ENCODE peak calls at places on chromosome 1, in ten cellular contexts. E is astrocyte of the spinal cord, P is osteoblast, O is sigmoid colon, Y is SJSA1, W is K562, B is A549, D is neural progenitor cell, J is GM06990, T is IMR-90. M is an unnamed sample.

GRCh38 chr1:99818063-99818699 is 32.0 kb upstream of the AGL start:
- DNase-seq in E (no peak), P (peak), O (no peak), Y (no peak), W (no peak), B (no peak), D (no peak), J (no peak), T (no peak), M (no peak)

GRCh38 chr1:210726621-210727020 is 397.9 kb downstream of the HHAT start:
- DNase-seq in E (peak), P (no peak), O (no peak), Y (no peak), W (peak), B (no peak), D (peak), J (no peak), T (peak), M (peak)

GRCh38 chr1:203772836-203773235 is 7.9 kb downstream of the LAX1 start:
- DNase-seq in E (no peak), P (no peak), O (no peak), Y (no peak), W (no peak), B (no peak), D (no peak), J (no peak), T (no peak), M (no peak)

GRCh38 chr1:245085508-245086095 is 69.2 kb upstream of the KIF26B start:
- DNase-seq in E (peak), P (peak), O (no peak), Y (peak), W (no peak), B (no peak), D (no peak), J (no peak), T (peak), M (no peak)

GRCh38 chr1:111920221-111921024 is 69.0 kb downstream of the KCND3 start:
- DNase-seq in E (peak), P (no peak), O (peak), Y (no peak), W (no peak), B (no peak), D (no peak), J (no peak), T (peak), M (no peak)

GRCh38 chr1:233113009-233113712 is 162.8 kb downstream of the NTPCR start:
- DNase-seq in E (peak), P (peak), O (peak), Y (peak), W (peak), B (peak), D (peak), J (peak), T (peak), M (peak)

GRCh38 chr1:110184414-110184813 is 25.7 kb upstream of the KCNC4 start:
- DNase-seq in E (no peak), P (no peak), O (no peak), Y (no peak), W (no peak), B (no peak), D (no peak), J (no peak), T (no peak), M (no peak)

GRCh38 chr1:151011154-151011850 is 3.1 kb downstream of the PRUNE1 start:
- DNase-seq in E (no peak), P (no peak), O (no peak), Y (no peak), W (no peak), B (no peak), D (no peak), J (no peak), T (no peak), M (no peak)

GRCh38 chr1:14794136-14794768 is 195.8 kb downstream of the KAZN start:
- DNase-seq in E (no peak), P (no peak), O (no peak), Y (no peak), W (no peak), B (no peak), D (no peak), J (no peak), T (no peak), M (no peak)

GRCh38 chr1:241356187-241356518 is 852 bp downstream of the RGS7 start:
- DNase-seq in E (no peak), P (no peak), O (no peak), Y (no peak), W (no peak), B (no peak), D (peak), J (peak), T (no peak), M (no peak)

GRCh38 chr1:102919659-102920058 is 188.7 kb downstream of the COL11A1 start:
- DNase-seq in E (peak), P (peak), O (no peak), Y (no peak), W (no peak), B (no peak), D (no peak), J (no peak), T (peak), M (no peak)

GRCh38 chr1:213452504-213452903 is 401.5 kb downstream of the RPS6KC1 start:
- DNase-seq in E (no peak), P (no peak), O (no peak), Y (no peak), W (no peak), B (no peak), D (peak), J (no peak), T (no peak), M (no peak)

GRCh38 chr1:117696567-117696966 is 90.7 kb downstream of the TENT5C start:
- DNase-seq in E (no peak), P (no peak), O (no peak), Y (no peak), W (no peak), B (no peak), D (no peak), J (no peak), T (peak), M (no peak)

GRCh38 chr1:48966583-48966982 is 189.9 kb upstream of the BEND5 start:
- DNase-seq in E (no peak), P (no peak), O (no peak), Y (no peak), W (no peak), B (no peak), D (no peak), J (no peak), T (no peak), M (no peak)

GRCh38 chr1:19756480-19756879 is 43.2 kb downstream of the TMCO4 start:
- DNase-seq in E (no peak), P (no peak), O (no peak), Y (no peak), W (no peak), B (no peak), D (no peak), J (no peak), T (no peak), M (no peak)

GRCh38 chr1:207027221-207027777 is 5.3 kb downstream of the C1orf116 start:
- DNase-seq in E (peak), P (peak), O (no peak), Y (peak), W (no peak), B (peak), D (no peak), J (no peak), T (peak), M (no peak)

GRCh38 chr1:171110485-171111340 is 20.0 kb downstream of the FMO3 start:
- DNase-seq in E (no peak), P (no peak), O (no peak), Y (no peak), W (no peak), B (no peak), D (no peak), J (no peak), T (peak), M (no peak)

GRCh38 chr1:231062500-231063270 is 22.6 kb upstream of the FAM89A start:
- DNase-seq in E (peak), P (no peak), O (no peak), Y (no peak), W (no peak), B (no peak), D (no peak), J (no peak), T (peak), M (peak)

GRCh38 chr1:203675596-203676347 is 49.1 kb downstream of the ATP2B4 start:
- DNase-seq in E (no peak), P (peak), O (no peak), Y (no peak), W (no peak), B (no peak), D (no peak), J (no peak), T (no peak), M (no peak)

GRCh38 chr1:167438171-167439138 is 79.9 kb downstream of the CD247 start:
- DNase-seq in E (no peak), P (no peak), O (no peak), Y (no peak), W (no peak), B (no peak), D (no peak), J (no peak), T (no peak), M (no peak)

GRCh38 chr1:182431278-182431677 is 18.7 kb upstream of the RGSL1 start:
- DNase-seq in E (no peak), P (no peak), O (no peak), Y (no peak), W (no peak), B (no peak), D (peak), J (no peak), T (no peak), M (no peak)

GRCh38 chr1:14298806-14299205 is 299.7 kb upstream of the KAZN start:
- DNase-seq in E (no peak), P (no peak), O (no peak), Y (no peak), W (no peak), B (no peak), D (no peak), J (no peak), T (no peak), M (no peak)

GRCh38 chr1:58928514-58928913 is 144.7 kb upstream of the JUN start:
- DNase-seq in E (no peak), P (no peak), O (no peak), Y (no peak), W (no peak), B (no peak), D (no peak), J (no peak), T (no peak), M (no peak)

GRCh38 chr1:32266926-32267645 is 16.0 kb downstream of the LCK start:
- DNase-seq in E (peak), P (peak), O (no peak), Y (peak), W (no peak), B (no peak), D (no peak), J (no peak), T (peak), M (no peak)

GRCh38 chr1:245074898-245075297 is 79.9 kb upstream of the KIF26B start:
- DNase-seq in E (no peak), P (no peak), O (no peak), Y (no peak), W (no peak), B (no peak), D (no peak), J (no peak), T (no peak), M (no peak)

GRCh38 chr1:19113362-19114092 is 96.5 kb downstream of the UBR4 start:
- DNase-seq in E (peak), P (no peak), O (no peak), Y (peak), W (peak), B (peak), D (peak), J (no peak), T (peak), M (peak)

GRCh38 chr1:223423641-223424233 is 30.5 kb downstream of the CCDC185 start:
- DNase-seq in E (peak), P (no peak), O (no peak), Y (no peak), W (no peak), B (no peak), D (no peak), J (no peak), T (peak), M (peak)

GRCh38 chr1:89198500-89199072 is at the start of gene GBP4:
- DNase-seq in E (peak), P (peak), O (peak), Y (no peak), W (no peak), B (no peak), D (no peak), J (peak), T (peak), M (no peak)

GRCh38 chr1:89201489-89201794 is 2.7 kb upstream of the GBP4 start:
- DNase-seq in E (no peak), P (no peak), O (no peak), Y (no peak), W (no peak), B (no peak), D (no peak), J (no peak), T (no peak), M (no peak)

GRCh38 chr1:89199515-89199914 is 773 bp upstream of the GBP4 start:
- DNase-seq in E (no peak), P (no peak), O (no peak), Y (no peak), W (no peak), B (no peak), D (no peak), J (peak), T (no peak), M (no peak)

GRCh38 chr1:89203166-89203565 is 4.4 kb upstream of the GBP4 start:
- DNase-seq in E (no peak), P (peak), O (no peak), Y (no peak), W (no peak), B (no peak), D (no peak), J (no peak), T (no peak), M (no peak)

GRCh38 chr1:89200668-89201488 is 2.1 kb upstream of the GBP4 start:
- DNase-seq in E (no peak), P (no peak), O (no peak), Y (no peak), W (no peak), B (no peak), D (no peak), J (peak), T (no peak), M (no peak)
- H3K4me3 ChIP-seq in E (no peak), P (no peak), O (no peak), Y (no peak), W (no peak), B (no peak), D (no peak), J (no peak), T (no peak), M (no peak)

GRCh38 chr1:156748670-156749428 is 2.6 kb downstream of the HDGF start:
- DNase-seq in E (no peak), P (peak), O (peak), Y (peak), W (no peak), B (no peak), D (no peak), J (no peak), T (peak), M (peak)
- H3K4me3 ChIP-seq in E (peak), P (peak), O (peak), Y (peak), W (peak), B (peak), D (peak), J (peak), T (peak), M (peak)

GRCh38 chr1:186835448-186835847 is 6.7 kb downstream of the PLA2G4A start:
- DNase-seq in E (no peak), P (no peak), O (no peak), Y (no peak), W (no peak), B (no peak), D (no peak), J (no peak), T (no peak), M (no peak)

GRCh38 chr1:186828612-186829542 is at the start of gene PLA2G4A:
- DNase-seq in E (peak), P (peak), O (peak), Y (no peak), W (no peak), B (peak), D (peak), J (no peak), T (peak), M (no peak)

GRCh38 chr1:186834405-186834958 is 5.7 kb downstream of the PLA2G4A start:
- DNase-seq in E (no peak), P (no peak), O (no peak), Y (no peak), W (no peak), B (no peak), D (no peak), J (no peak), T (no peak), M (no peak)

DNA sequence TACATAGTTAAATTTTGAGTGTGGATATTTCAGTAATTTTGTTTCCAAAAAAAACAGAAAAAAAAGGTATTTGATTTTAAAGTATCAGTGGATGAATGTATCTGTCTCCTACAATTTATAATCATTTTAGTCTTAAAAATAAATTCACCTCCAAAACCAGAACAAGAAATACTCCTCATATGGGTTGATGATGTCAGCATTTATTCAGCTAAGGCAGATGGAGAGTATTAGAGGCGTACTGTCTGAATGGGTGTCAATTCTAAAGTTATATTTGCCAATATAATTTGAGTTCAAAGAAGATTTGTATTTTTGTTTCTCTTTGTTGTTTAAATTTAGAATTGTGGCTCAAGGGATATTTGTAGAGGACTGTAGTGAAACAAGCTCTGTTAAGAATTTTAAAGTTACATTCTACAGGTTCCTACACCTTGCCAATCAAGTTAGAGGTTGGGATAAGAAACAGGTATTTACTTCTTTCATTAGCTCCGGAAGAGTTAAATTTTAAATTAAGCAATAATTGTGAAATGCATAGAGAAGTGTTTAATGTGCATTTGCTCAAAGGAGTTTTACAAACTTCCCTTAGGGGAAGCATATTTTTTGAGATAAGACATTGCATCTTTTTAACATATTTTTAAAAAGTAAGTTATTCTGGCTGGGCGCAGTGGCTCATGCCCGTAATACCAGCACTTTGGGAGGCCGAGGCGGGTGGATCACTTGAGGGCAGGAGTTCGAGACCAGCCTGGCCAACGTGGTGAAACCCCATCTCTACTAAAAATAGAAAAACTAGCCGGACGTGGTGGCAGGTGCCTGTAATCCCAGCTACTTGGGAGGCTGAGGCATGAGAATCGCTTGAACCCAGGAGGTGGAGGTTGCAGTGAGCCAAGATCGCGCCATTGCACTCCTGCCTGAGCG is 1.2 kb downstream of the PLA2G4A start:
- DNase-seq in E (no peak), P (peak), O (no peak), Y (no peak), W (no peak), B (peak), D (no peak), J (no peak), T (no peak), M (no peak)
- H3K4me3 ChIP-seq in E (peak), P (peak), O (peak), Y (no peak), W (no peak), B (peak), D (peak), J (peak), T (no peak), M (no peak)

DNA sequence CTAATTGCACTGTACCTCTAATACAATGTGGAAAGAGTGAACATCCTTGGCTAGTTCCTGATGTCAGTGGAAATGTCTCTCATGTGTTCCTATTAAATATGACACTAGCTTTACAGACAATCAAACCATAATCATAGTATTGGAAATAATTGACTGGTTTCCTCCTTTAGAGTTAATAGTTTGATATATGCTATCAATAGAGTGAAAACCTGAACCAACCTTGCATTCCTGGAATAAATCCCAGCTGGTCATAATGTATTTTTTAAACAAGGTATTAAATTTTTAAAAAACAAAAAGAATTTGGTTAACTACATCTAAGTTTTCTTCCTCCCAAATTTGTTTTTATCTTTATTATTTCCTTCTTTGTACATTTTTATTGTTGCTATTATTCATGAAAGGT is 226.1 kb downstream of the SLC45A1 start:
- DNase-seq in E (no peak), P (no peak), O (no peak), Y (no peak), W (no peak), B (no peak), D (no peak), J (no peak), T (no peak), M (no peak)
- H3K4me3 ChIP-seq in E (no peak), P (no peak), O (no peak), Y (no peak), W (no peak), B (no peak), D (no peak), J (no peak), T (no peak), M (no peak)

DNA sequence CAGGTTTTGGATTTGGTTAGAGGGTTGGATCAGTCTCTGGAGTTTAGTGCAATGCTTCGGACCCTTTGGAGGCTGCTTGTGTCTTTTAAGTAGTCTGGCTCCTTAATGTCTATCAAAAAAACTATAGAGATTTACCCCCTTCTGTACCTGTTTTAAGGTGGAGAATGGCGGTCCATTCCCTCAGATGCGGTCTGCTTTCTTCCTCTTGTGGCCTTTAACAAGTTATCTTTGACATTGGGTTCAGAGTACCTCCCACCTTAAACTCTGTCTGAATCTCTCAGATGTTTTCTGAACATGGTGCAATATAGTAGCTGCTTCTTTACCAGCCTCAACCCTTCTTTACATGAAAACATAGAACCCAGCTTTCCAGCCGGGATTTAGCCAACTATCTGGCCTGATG is 2.4 kb downstream of the IPO9 start:
- DNase-seq in E (no peak), P (no peak), O (no peak), Y (no peak), W (no peak), B (no peak), D (no peak), J (no peak), T (no peak), M (no peak)
- H3K4me3 ChIP-seq in E (no peak), P (no peak), O (no peak), Y (no peak), W (no peak), B (no peak), D (peak), J (no peak), T (no peak), M (no peak)

GRCh38 chr1:91545506-91546300 is 45.1 kb downstream of the CDC7 start:
- DNase-seq in E (no peak), P (peak), O (no peak), Y (no peak), W (no peak), B (no peak), D (no peak), J (no peak), T (no peak), M (peak)

GRCh38 chr1:91537281-91538069 is 36.8 kb downstream of the CDC7 start:
- DNase-seq in E (peak), P (peak), O (peak), Y (no peak), W (no peak), B (no peak), D (no peak), J (no peak), T (peak), M (no peak)

GRCh38 chr1:91546301-91546581 is 45.6 kb downstream of the CDC7 start:
- DNase-seq in E (no peak), P (no peak), O (no peak), Y (no peak), W (no peak), B (no peak), D (no peak), J (no peak), T (no peak), M (no peak)

GRCh38 chr1:91546876-91547275 is 46.2 kb downstream of the CDC7 start:
- DNase-seq in E (no peak), P (peak), O (no peak), Y (no peak), W (no peak), B (no peak), D (no peak), J (no peak), T (no peak), M (no peak)

GRCh38 chr1:91541918-91542533 is 41.4 kb downstream of the CDC7 start:
- DNase-seq in E (no peak), P (no peak), O (no peak), Y (no peak), W (no peak), B (no peak), D (no peak), J (no peak), T (no peak), M (no peak)
- H3K4me3 ChIP-seq in E (no peak), P (no peak), O (no peak), Y (no peak), W (no peak), B (no peak), D (no peak), J (no peak), T (no peak), M (no peak)